ENCODE peak calls at places on chromosomes 4 and X, in ten cellular contexts. N, K, Y, J, I, H, B, O, L and M are unnamed samples.

GRCh38 chr4:160180206-160180605 is 1077.3 kb downstream of the RAPGEF2 start:
- DNase-seq in K (no peak), B (no peak), L (no peak), Y (no peak), I (no peak), N (no peak), H (no peak), J (no peak), O (peak), M (no peak)

GRCh38 chr4:185773419-185773818 is 38.6 kb downstream of the SORBS2 start:
- DNase-seq in Y (peak), J (peak), H (peak), K (no peak), O (no peak), I (no peak), B (no peak), N (no peak), L (no peak), M (no peak)

GRCh38 chr4:112652216-112652615 is 15.3 kb downstream of the LARP7 start:
- DNase-seq in B (no peak), Y (no peak), L (no peak), J (no peak), N (no peak), O (no peak), H (no peak), I (no peak), K (no peak), M (no peak)

GRCh38 chr4:18020145-18020670 is 1.3 kb downstream of the LCORL start:
- DNase-seq in O (no peak), Y (no peak), J (no peak), N (no peak), K (peak), H (no peak), I (no peak), B (peak), L (peak), M (no peak)

GRCh38 chrX:153727108-153727931 is 2.7 kb downstream of the ABCD1 start:
- DNase-seq in J (peak), K (no peak), N (no peak), B (peak), I (no peak), Y (peak), L (peak), O (no peak), H (peak), M (peak)

GRCh38 chrX:22800360-22800759 is 199.4 kb upstream of the DDX53 start:
- DNase-seq in H (no peak), O (peak), N (no peak), K (no peak), L (peak), J (peak), I (no peak), Y (no peak), B (peak), M (no peak)

GRCh38 chr4:182917182-182918043 is at the start of gene DCTD:
- DNase-seq in L (peak), N (peak), H (peak), B (peak), Y (peak), K (peak), I (no peak), O (no peak), J (peak), M (no peak)

GRCh38 chr4:186647821-186648220 is 75.8 kb downstream of the FAT1 start:
- DNase-seq in H (no peak), Y (no peak), L (no peak), K (no peak), N (no peak), I (no peak), B (no peak), O (no peak), J (no peak), M (no peak)

GRCh38 chr4:137819964-137820383 is 287.7 kb upstream of the PCDH18 start:
- DNase-seq in B (no peak), Y (no peak), L (peak), K (peak), J (no peak), N (no peak), I (peak), O (no peak), H (no peak), M (peak)

GRCh38 chr4:160877087-160877790 is 1286.6 kb downstream of the FSTL5 start:
- DNase-seq in K (no peak), B (no peak), I (no peak), N (no peak), L (no peak), H (no peak), O (no peak), J (no peak), Y (no peak), M (no peak)

GRCh38 chrX:135432453-135432852 is 10.7 kb downstream of the SMIM10L2A start:
- DNase-seq in Y (no peak), K (no peak), N (no peak), J (no peak), O (no peak), B (no peak), H (no peak), L (no peak), I (no peak), M (no peak)

GRCh38 chr4:54110019-54110416 is 10.1 kb downstream of the GSX2 start:
- DNase-seq in O (no peak), I (no peak), Y (no peak), K (no peak), B (no peak), H (no peak), N (no peak), J (no peak), L (no peak), M (no peak)

GRCh38 chrX:43813898-43814297 is 68.4 kb downstream of the MAOB start:
- DNase-seq in L (no peak), O (no peak), H (no peak), I (no peak), J (no peak), Y (no peak), K (peak), B (peak), N (no peak), M (peak)

GRCh38 chr4:96145671-96146070 is 305.8 kb downstream of the PDHA2 start:
- DNase-seq in K (no peak), I (no peak), B (no peak), O (no peak), N (no peak), J (no peak), Y (no peak), L (no peak), H (no peak), M (no peak)

GRCh38 chr4:105061136-105061696 is 85.5 kb upstream of the TET2 start:
- DNase-seq in J (no peak), L (peak), I (no peak), Y (peak), O (no peak), B (peak), K (no peak), H (no peak), N (no peak), M (peak)

GRCh38 chr4:2794707-2795557 is 2.0 kb downstream of the SH3BP2 start:
- DNase-seq in N (no peak), L (peak), B (peak), J (peak), K (no peak), O (no peak), H (no peak), Y (no peak), I (no peak), M (no peak)
- H3K4me3 ChIP-seq in N (peak), L (peak), B (peak), J (no peak), K (no peak), O (peak), H (no peak), Y (peak), I (no peak), M (no peak)

DNA sequence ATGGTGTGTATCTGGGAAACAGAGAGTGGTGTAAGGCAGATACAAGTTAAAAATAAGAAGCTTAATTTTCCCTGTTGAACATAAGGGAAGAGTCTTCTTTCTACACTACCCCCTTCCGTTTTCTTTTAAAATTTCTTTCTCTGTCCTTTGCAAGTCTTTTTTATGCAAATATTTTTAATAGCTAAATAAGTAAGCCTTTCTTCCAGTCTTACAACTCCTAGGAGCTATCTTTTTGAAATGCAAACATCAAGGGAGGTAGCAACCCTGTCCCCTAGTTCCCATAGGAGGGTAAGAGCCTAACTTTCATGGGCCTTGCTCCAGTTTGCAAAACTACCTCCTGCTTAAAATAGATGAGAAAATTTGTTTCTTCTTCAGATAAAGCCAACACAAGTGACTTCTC is 121.5 kb downstream of the MBNL3 start:
- DNase-seq in L (no peak), Y (no peak), N (no peak), K (no peak), I (no peak), O (no peak), H (no peak), J (no peak), B (no peak), M (no peak)
- TF ChIP-seq CTCF in L (no peak), Y (no peak), N (no peak), K (no peak), I (no peak), O (no peak), H (no peak), J (no peak), B (no peak), M (no peak)

DNA sequence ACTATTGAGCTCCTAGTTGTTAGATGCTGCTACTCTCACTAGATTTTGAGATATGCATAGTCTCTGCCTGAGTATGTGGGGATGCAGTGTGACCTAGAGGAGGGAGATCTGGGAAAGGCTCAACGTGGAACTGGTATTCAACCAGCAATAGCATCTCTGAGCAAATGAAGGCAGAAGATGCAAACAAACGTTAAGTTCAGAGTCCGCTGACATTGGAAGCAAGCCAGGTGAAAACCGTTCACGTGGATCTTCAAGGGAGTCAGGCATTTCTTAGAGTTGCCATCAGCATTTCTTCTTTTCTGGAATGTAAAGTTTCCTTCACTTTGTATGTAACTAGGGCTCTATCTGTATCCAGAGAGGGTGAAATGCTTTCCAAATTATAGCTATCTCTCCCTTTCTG is 59.9 kb downstream of the C4orf51 start:
- DNase-seq in K (no peak), I (no peak), H (no peak), B (peak), N (no peak), J (no peak), O (no peak), L (peak), Y (no peak), M (peak)
- H3K4me3 ChIP-seq in K (no peak), I (no peak), H (no peak), B (no peak), N (no peak), J (no peak), O (no peak), L (no peak), Y (no peak), M (no peak)

GRCh38 chr4:87270144-87270543 is 49.7 kb upstream of the KLHL8 start:
- DNase-seq in J (no peak), N (no peak), L (peak), Y (peak), K (peak), H (no peak), B (no peak), I (peak), O (no peak), M (peak)
- TF ChIP-seq CTCF in J (peak), N (peak), L (peak), Y (peak), K (peak), H (peak), B (peak), I (peak), O (peak), M (peak)

GRCh38 chrX:41732260-41732659 is 8.3 kb downstream of the GPR82 start:
- DNase-seq in L (no peak), J (no peak), N (no peak), Y (no peak), K (no peak), I (no peak), H (no peak), B (no peak), O (no peak), M (no peak)
- H3K4me3 ChIP-seq in L (no peak), J (no peak), N (no peak), Y (no peak), K (no peak), I (no peak), H (no peak), B (no peak), O (no peak), M (no peak)

GRCh38 chrX:109632906-109633504 is 8.0 kb upstream of the KCNE5 start:
- DNase-seq in J (no peak), N (no peak), H (no peak), Y (no peak), K (peak), B (no peak), L (peak), O (no peak), I (peak), M (no peak)
- TF ChIP-seq CTCF in J (peak), N (peak), H (peak), Y (peak), K (peak), B (peak), L (peak), O (peak), I (peak), M (peak)

GRCh38 chr4:89289312-89289711 is 18.3 kb downstream of the GPRIN3 start:
- DNase-seq in H (no peak), K (no peak), N (no peak), O (no peak), Y (no peak), I (no peak), L (no peak), J (no peak), B (no peak), M (no peak)
- H3K4me3 ChIP-seq in H (no peak), K (no peak), N (no peak), O (no peak), Y (no peak), I (no peak), L (no peak), J (no peak), B (no peak), M (no peak)